ENCODE peak calls at places on chromosome 15, in nine cellular contexts. D is CD8-positive, alpha-beta T cell; T is sigmoid colon; V is B cell; R is AG04449; G is progenitor cell of endocrine pancreas; N is psoas muscle; Z is WTC11; C is ascending aorta. B is an unnamed sample.

GRCh38 chr15:73231661-73232443 is 136.9 kb downstream of the HCN4 start:
- DNase-seq in D (no peak), C (no peak), T (no peak), N (no peak), R (no peak), G (no peak), Z (no peak), V (no peak), B (no peak)

GRCh38 chr15:48631191-48631770 is 14.2 kb downstream of the FBN1 start:
- DNase-seq in G (no peak), D (no peak), C (no peak), N (no peak), V (no peak), T (no peak), Z (no peak), R (no peak), B (no peak)

GRCh38 chr15:81002254-81003022 is 1.7 kb downstream of the TLNRD1 start:
- DNase-seq in G (no peak), D (no peak), Z (peak; percentile 44), R (no peak), V (peak; percentile 54), C (peak; percentile 64), T (no peak), N (peak; percentile 29), B (no peak)

GRCh38 chr15:49556437-49556836 is 64.2 kb downstream of the FAM227B start:
- DNase-seq in V (no peak), R (no peak), C (no peak), G (no peak), Z (no peak), T (no peak), D (no peak), N (no peak), B (no peak)

GRCh38 chr15:29262738-29263137 is 6.9 kb downstream of the NSMCE3 start:
- DNase-seq in C (no peak), R (no peak), G (no peak), T (no peak), D (no peak), Z (no peak), V (no peak), N (no peak), B (no peak)

GRCh38 chr15:64151727-64152506 is at the start of gene SNX22:
- DNase-seq in D (no peak), C (no peak), Z (peak; percentile 51), T (no peak), N (peak; percentile 38), G (peak; percentile 25), R (no peak), V (peak; percentile 71), B (no peak)

GRCh38 chr15:100111103-100112060 is 230.4 kb downstream of the ADAMTS17 start:
- DNase-seq in T (peak; percentile 80), N (peak; percentile 62), D (no peak), C (peak; percentile 95), G (no peak), R (no peak), Z (no peak), V (no peak), B (peak; percentile 4)

GRCh38 chr15:20340931-20341661 is 200.5 kb downstream of the GOLGA6L6 start:
- DNase-seq in R (no peak), Z (peak; percentile 58), N (peak; percentile 69), C (peak; percentile 89), T (peak; percentile 92), V (peak; percentile 79), G (peak; percentile 87), D (peak; percentile 52), B (peak; percentile 23)

GRCh38 chr15:40871749-40872617 is 2.1 kb downstream of the RHOV start:
- DNase-seq in V (no peak), C (no peak), N (no peak), D (no peak), T (no peak), R (no peak), G (peak; percentile 59), Z (peak; percentile 73), B (no peak)

GRCh38 chr15:76963596-76963995 is 31.3 kb upstream of the PSTPIP1 start:
- DNase-seq in R (no peak), G (no peak), Z (peak; percentile 32), T (no peak), N (no peak), V (no peak), C (no peak), D (no peak), B (no peak)
- TF ChIP-seq CTCF in R (no peak), G (peak; percentile 31), Z (no peak), T (no peak), N (no peak), V (no peak), C (peak; percentile 37), D (no peak), B (peak; percentile 12)

GRCh38 chr15:71575474-71576045 is 234.8 kb upstream of the NR2E3 start:
- DNase-seq in Z (no peak), C (no peak), V (no peak), D (no peak), R (no peak), N (no peak), G (no peak), T (no peak), B (peak; percentile 28)

GRCh38 chr15:71570736-71571135 is 239.6 kb upstream of the NR2E3 start:
- DNase-seq in R (no peak), V (no peak), T (no peak), D (no peak), Z (no peak), G (no peak), N (no peak), C (no peak), B (no peak)

GRCh38 chr15:71573599-71573998 is 236.8 kb upstream of the NR2E3 start:
- DNase-seq in G (no peak), T (no peak), Z (no peak), R (no peak), V (no peak), C (no peak), D (no peak), N (no peak), B (no peak)

GRCh38 chr15:71571641-71572040 is 238.7 kb upstream of the NR2E3 start:
- DNase-seq in Z (no peak), G (no peak), R (no peak), D (no peak), V (no peak), N (no peak), T (no peak), C (no peak), B (no peak)

GRCh38 chr15:71572452-71573053 is 237.8 kb upstream of the NR2E3 start:
- DNase-seq in R (no peak), C (no peak), D (no peak), N (no peak), T (no peak), G (no peak), V (no peak), Z (peak; percentile 46), B (no peak)
- TF ChIP-seq CTCF in R (no peak), C (no peak), D (no peak), N (no peak), T (no peak), G (peak; percentile 23), V (no peak), Z (peak; percentile 18), B (peak; percentile 26)

GRCh38 chr15:66007663-66008262 is 138.5 kb downstream of the RAB11A start:
- DNase-seq in D (no peak), R (no peak), Z (peak; percentile 55), T (no peak), N (no peak), V (no peak), G (no peak), C (no peak), B (no peak)
- TF ChIP-seq CTCF in D (no peak), R (no peak), Z (no peak), T (no peak), N (no peak), V (no peak), G (no peak), C (no peak), B (no peak)

GRCh38 chr15:33160054-33160453 is 34.5 kb downstream of the FMN1 start:
- DNase-seq in V (no peak), N (no peak), Z (no peak), T (no peak), C (no peak), G (no peak), R (no peak), D (no peak), B (no peak)
- TF ChIP-seq CTCF in V (no peak), N (peak; percentile 33), Z (no peak), T (no peak), C (no peak), G (no peak), R (no peak), D (no peak), B (peak; percentile 40)

GRCh38 chr15:59764775-59765174 is 75.7 kb upstream of the BNIP2 start:
- DNase-seq in Z (no peak), N (no peak), T (no peak), D (no peak), G (no peak), V (no peak), R (no peak), C (no peak), B (no peak)
- TF ChIP-seq CTCF in Z (no peak), N (no peak), T (no peak), D (no peak), G (no peak), V (no peak), R (no peak), C (no peak), B (peak; percentile 15)

GRCh38 chr15:26661727-26662126 is 111.1 kb downstream of the GABRB3 start:
- DNase-seq in R (no peak), N (no peak), D (no peak), G (no peak), C (no peak), T (no peak), V (no peak), Z (no peak), B (peak; percentile 48)

GRCh38 chr15:26670116-26670515 is 102.8 kb downstream of the GABRB3 start:
- DNase-seq in D (no peak), V (no peak), C (no peak), R (no peak), Z (no peak), N (no peak), G (no peak), T (no peak), B (no peak)

GRCh38 chr15:26667222-26667988 is 105.5 kb downstream of the GABRB3 start:
- DNase-seq in D (no peak), C (no peak), N (no peak), Z (no peak), G (no peak), V (no peak), T (no peak), R (no peak), B (no peak)

GRCh38 chr15:26662226-26662750 is 110.6 kb downstream of the GABRB3 start:
- DNase-seq in V (no peak), C (no peak), N (no peak), Z (no peak), G (no peak), R (no peak), T (no peak), D (no peak), B (no peak)

GRCh38 chr15:26665950-26666921 is 106.6 kb downstream of the GABRB3 start:
- DNase-seq in T (no peak), V (no peak), C (no peak), D (no peak), R (no peak), N (no peak), G (no peak), Z (peak; percentile 73), B (no peak)
- TF ChIP-seq CTCF in T (no peak), V (no peak), C (no peak), D (no peak), R (no peak), N (no peak), G (peak; percentile 36), Z (peak; percentile 37), B (no peak)

B was measured in HFFc6.